ENCODE peak calls at places on chromosomes 7 and 10, in nine cellular contexts. One of them, this sample, is unnamed.

GRCh38 chr10:63241898-63242297 is 108.8 kb downstream of the NRBF2 start:
- DNase-seq in T-helper 1 cell: no peak
- DNase-seq in uterus: no peak
- DNase-seq in Peyer's patch: no peak
- DNase-seq in brain microvascular endothelial cell: no peak
- DNase-seq in nucleus accumbens: no peak
- DNase-seq in BE2C: no peak
- DNase-seq in activated T-cell treated with anti-CD3 and anti-CD28 coated beads for 1 hour: no peak
- DNase-seq in activated naive CD4-positive, alpha-beta T cell: no peak
- DNase-seq in this sample: no peak

GRCh38 chr7:112154690-112155089 is 51.5 kb downstream of the DOCK4 start:
- DNase-seq in T-helper 1 cell: no peak
- DNase-seq in uterus: no peak
- DNase-seq in Peyer's patch: no peak
- DNase-seq in brain microvascular endothelial cell: no peak
- DNase-seq in nucleus accumbens: no peak
- DNase-seq in BE2C: no peak
- DNase-seq in activated T-cell treated with anti-CD3 and anti-CD28 coated beads for 1 hour: no peak
- DNase-seq in activated naive CD4-positive, alpha-beta T cell: no peak
- DNase-seq in this sample: no peak

GRCh38 chr10:59991661-59992060 is 85.3 kb upstream of the CCDC6 start:
- DNase-seq in T-helper 1 cell: no peak
- DNase-seq in uterus: peak; percentile 58
- DNase-seq in Peyer's patch: no peak
- DNase-seq in brain microvascular endothelial cell: peak; percentile 38
- DNase-seq in nucleus accumbens: no peak
- DNase-seq in BE2C: peak; percentile 41
- DNase-seq in activated T-cell treated with anti-CD3 and anti-CD28 coated beads for 1 hour: no peak
- DNase-seq in activated naive CD4-positive, alpha-beta T cell: no peak
- DNase-seq in this sample: peak; percentile 13

GRCh38 chr10:76150139-76150885 is 718.9 kb downstream of the LRMDA start:
- DNase-seq in T-helper 1 cell: no peak
- DNase-seq in uterus: peak; percentile 55
- DNase-seq in Peyer's patch: no peak
- DNase-seq in brain microvascular endothelial cell: no peak
- DNase-seq in nucleus accumbens: no peak
- DNase-seq in BE2C: no peak
- DNase-seq in activated T-cell treated with anti-CD3 and anti-CD28 coated beads for 1 hour: no peak
- DNase-seq in activated naive CD4-positive, alpha-beta T cell: no peak
- DNase-seq in this sample: no peak

GRCh38 chr7:117731455-117731854 is 141.8 kb downstream of the CTTNBP2 start:
- DNase-seq in T-helper 1 cell: no peak
- DNase-seq in uterus: no peak
- DNase-seq in Peyer's patch: no peak
- DNase-seq in brain microvascular endothelial cell: peak; percentile 11
- DNase-seq in nucleus accumbens: no peak
- DNase-seq in BE2C: no peak
- DNase-seq in activated T-cell treated with anti-CD3 and anti-CD28 coated beads for 1 hour: no peak
- DNase-seq in activated naive CD4-positive, alpha-beta T cell: no peak
- DNase-seq in this sample: no peak

GRCh38 chr10:1166828-1167275 is 110.7 kb downstream of the WDR37 start:
- DNase-seq in T-helper 1 cell: no peak
- DNase-seq in uterus: no peak
- DNase-seq in Peyer's patch: no peak
- DNase-seq in brain microvascular endothelial cell: no peak
- DNase-seq in nucleus accumbens: no peak
- DNase-seq in BE2C: no peak
- DNase-seq in activated T-cell treated with anti-CD3 and anti-CD28 coated beads for 1 hour: no peak
- DNase-seq in activated naive CD4-positive, alpha-beta T cell: no peak
- DNase-seq in this sample: no peak

GRCh38 chr10:6383099-6383812 is 180.5 kb downstream of the PFKFB3 start:
- DNase-seq in T-helper 1 cell: no peak
- DNase-seq in uterus: peak; percentile 52
- DNase-seq in Peyer's patch: no peak
- DNase-seq in brain microvascular endothelial cell: peak; percentile 25
- DNase-seq in nucleus accumbens: no peak
- DNase-seq in BE2C: no peak
- DNase-seq in activated T-cell treated with anti-CD3 and anti-CD28 coated beads for 1 hour: no peak
- DNase-seq in activated naive CD4-positive, alpha-beta T cell: no peak
- DNase-seq in this sample: peak; percentile 68

GRCh38 chr10:75652136-75652535 is 220.7 kb downstream of the LRMDA start:
- DNase-seq in T-helper 1 cell: no peak
- DNase-seq in uterus: no peak
- DNase-seq in Peyer's patch: no peak
- DNase-seq in brain microvascular endothelial cell: no peak
- DNase-seq in nucleus accumbens: no peak
- DNase-seq in BE2C: no peak
- DNase-seq in activated T-cell treated with anti-CD3 and anti-CD28 coated beads for 1 hour: no peak
- DNase-seq in activated naive CD4-positive, alpha-beta T cell: no peak
- DNase-seq in this sample: no peak

GRCh38 chr10:30313579-30314376 is 35.3 kb downstream of the MTPAP start:
- DNase-seq in T-helper 1 cell: no peak
- DNase-seq in uterus: no peak
- DNase-seq in Peyer's patch: no peak
- DNase-seq in brain microvascular endothelial cell: no peak
- DNase-seq in nucleus accumbens: no peak
- DNase-seq in BE2C: no peak
- DNase-seq in activated T-cell treated with anti-CD3 and anti-CD28 coated beads for 1 hour: no peak
- DNase-seq in activated naive CD4-positive, alpha-beta T cell: no peak
- DNase-seq in this sample: no peak

GRCh38 chr10:70619271-70620019 is 16.9 kb upstream of the PRF1 start:
- DNase-seq in T-helper 1 cell: no peak
- DNase-seq in uterus: no peak
- DNase-seq in Peyer's patch: no peak
- DNase-seq in brain microvascular endothelial cell: peak; percentile 34
- DNase-seq in nucleus accumbens: no peak
- DNase-seq in BE2C: no peak
- DNase-seq in activated T-cell treated with anti-CD3 and anti-CD28 coated beads for 1 hour: no peak
- DNase-seq in activated naive CD4-positive, alpha-beta T cell: no peak
- DNase-seq in this sample: no peak

GRCh38 chr7:134886353-134887057 is 99.8 kb upstream of the AGBL3 start:
- DNase-seq in T-helper 1 cell: no peak
- DNase-seq in uterus: peak; percentile 82
- DNase-seq in Peyer's patch: no peak
- DNase-seq in brain microvascular endothelial cell: peak; percentile 77
- DNase-seq in nucleus accumbens: no peak
- DNase-seq in BE2C: no peak
- DNase-seq in activated T-cell treated with anti-CD3 and anti-CD28 coated beads for 1 hour: no peak
- DNase-seq in activated naive CD4-positive, alpha-beta T cell: no peak
- DNase-seq in this sample: no peak

GRCh38 chr10:96664563-96664962 is 55.8 kb downstream of the PIK3AP1 start:
- DNase-seq in T-helper 1 cell: no peak
- DNase-seq in uterus: no peak
- DNase-seq in Peyer's patch: no peak
- DNase-seq in brain microvascular endothelial cell: no peak
- DNase-seq in nucleus accumbens: no peak
- DNase-seq in BE2C: no peak
- DNase-seq in activated T-cell treated with anti-CD3 and anti-CD28 coated beads for 1 hour: no peak
- DNase-seq in activated naive CD4-positive, alpha-beta T cell: no peak
- DNase-seq in this sample: no peak

GRCh38 chr7:102289051-102289450 is 2.4 kb downstream of the SH2B2 start:
- DNase-seq in T-helper 1 cell: no peak
- DNase-seq in uterus: no peak
- DNase-seq in Peyer's patch: peak; percentile 72
- DNase-seq in brain microvascular endothelial cell: no peak
- DNase-seq in nucleus accumbens: no peak
- DNase-seq in BE2C: no peak
- DNase-seq in activated T-cell treated with anti-CD3 and anti-CD28 coated beads for 1 hour: no peak
- DNase-seq in activated naive CD4-positive, alpha-beta T cell: no peak
- DNase-seq in this sample: no peak

GRCh38 chr10:122504551-122504950 is 43.2 kb downstream of the HTRA1 start:
- DNase-seq in T-helper 1 cell: no peak
- DNase-seq in uterus: peak; percentile 92
- DNase-seq in Peyer's patch: peak; percentile 20
- DNase-seq in brain microvascular endothelial cell: peak; percentile 92
- DNase-seq in nucleus accumbens: peak; percentile 92
- DNase-seq in BE2C: peak; percentile 30
- DNase-seq in activated T-cell treated with anti-CD3 and anti-CD28 coated beads for 1 hour: no peak
- DNase-seq in activated naive CD4-positive, alpha-beta T cell: no peak
- DNase-seq in this sample: peak; percentile 70

GRCh38 chr7:153422291-153423189 is 629.7 kb upstream of the DPP6 start:
- DNase-seq in T-helper 1 cell: no peak
- DNase-seq in uterus: no peak
- DNase-seq in Peyer's patch: no peak
- DNase-seq in brain microvascular endothelial cell: no peak
- DNase-seq in nucleus accumbens: no peak
- DNase-seq in BE2C: no peak
- DNase-seq in activated T-cell treated with anti-CD3 and anti-CD28 coated beads for 1 hour: no peak
- DNase-seq in activated naive CD4-positive, alpha-beta T cell: no peak
- DNase-seq in this sample: no peak

GRCh38 chr10:97102441-97102840 is 83.3 kb downstream of the SLIT1 start:
- DNase-seq in T-helper 1 cell: no peak
- DNase-seq in uterus: no peak
- DNase-seq in Peyer's patch: no peak
- DNase-seq in brain microvascular endothelial cell: no peak
- DNase-seq in nucleus accumbens: no peak
- DNase-seq in BE2C: no peak
- DNase-seq in activated T-cell treated with anti-CD3 and anti-CD28 coated beads for 1 hour: no peak
- DNase-seq in activated naive CD4-positive, alpha-beta T cell: no peak
- DNase-seq in this sample: no peak

GRCh38 chr7:155762639-155763038 is 49.6 kb downstream of the SHH start:
- DNase-seq in T-helper 1 cell: no peak
- DNase-seq in uterus: peak; percentile 49
- DNase-seq in Peyer's patch: no peak
- DNase-seq in brain microvascular endothelial cell: no peak
- DNase-seq in nucleus accumbens: no peak
- DNase-seq in BE2C: no peak
- DNase-seq in activated T-cell treated with anti-CD3 and anti-CD28 coated beads for 1 hour: no peak
- DNase-seq in activated naive CD4-positive, alpha-beta T cell: no peak
- DNase-seq in this sample: no peak

GRCh38 chr10:130761032-130761575 is 550.4 kb downstream of the TCERG1L start:
- DNase-seq in T-helper 1 cell: no peak
- DNase-seq in uterus: no peak
- DNase-seq in Peyer's patch: no peak
- DNase-seq in brain microvascular endothelial cell: no peak
- DNase-seq in nucleus accumbens: no peak
- DNase-seq in BE2C: no peak
- DNase-seq in activated T-cell treated with anti-CD3 and anti-CD28 coated beads for 1 hour: no peak
- DNase-seq in activated naive CD4-positive, alpha-beta T cell: no peak
- DNase-seq in this sample: no peak

GRCh38 chr10:30027057-30028005 is 32.1 kb downstream of the JCAD start:
- DNase-seq in T-helper 1 cell: peak; percentile 77
- DNase-seq in uterus: peak; percentile 63
- DNase-seq in Peyer's patch: peak; percentile 73
- DNase-seq in brain microvascular endothelial cell: peak; percentile 7
- DNase-seq in nucleus accumbens: no peak
- DNase-seq in BE2C: no peak
- DNase-seq in activated T-cell treated with anti-CD3 and anti-CD28 coated beads for 1 hour: peak; percentile 63
- DNase-seq in activated naive CD4-positive, alpha-beta T cell: peak; percentile 53
- DNase-seq in this sample: peak; percentile 48

GRCh38 chr7:36563706-36564325 is 160.5 kb downstream of the AOAH start:
- DNase-seq in T-helper 1 cell: no peak
- DNase-seq in uterus: no peak
- DNase-seq in Peyer's patch: no peak
- DNase-seq in brain microvascular endothelial cell: no peak
- DNase-seq in nucleus accumbens: no peak
- DNase-seq in BE2C: no peak
- DNase-seq in activated T-cell treated with anti-CD3 and anti-CD28 coated beads for 1 hour: no peak
- DNase-seq in activated naive CD4-positive, alpha-beta T cell: no peak
- DNase-seq in this sample: no peak

GRCh38 chr7:87028636-87029035 is 30.8 kb downstream of the ELAPOR2 start:
- DNase-seq in T-helper 1 cell: no peak
- DNase-seq in uterus: no peak
- DNase-seq in Peyer's patch: no peak
- DNase-seq in brain microvascular endothelial cell: no peak
- DNase-seq in nucleus accumbens: no peak
- DNase-seq in BE2C: no peak
- DNase-seq in activated T-cell treated with anti-CD3 and anti-CD28 coated beads for 1 hour: no peak
- DNase-seq in activated naive CD4-positive, alpha-beta T cell: no peak
- DNase-seq in this sample: no peak

GRCh38 chr7:122896509-122896908 is 10.2 kb upstream of the CADPS2 start:
- DNase-seq in T-helper 1 cell: no peak
- DNase-seq in uterus: no peak
- DNase-seq in Peyer's patch: no peak
- DNase-seq in brain microvascular endothelial cell: no peak
- DNase-seq in nucleus accumbens: no peak
- DNase-seq in BE2C: no peak
- DNase-seq in activated T-cell treated with anti-CD3 and anti-CD28 coated beads for 1 hour: no peak
- DNase-seq in activated naive CD4-positive, alpha-beta T cell: no peak
- DNase-seq in this sample: no peak

GRCh38 chr10:86306628-86307278 is 59.8 kb downstream of the GRID1 start:
- DNase-seq in T-helper 1 cell: no peak
- DNase-seq in uterus: no peak
- DNase-seq in Peyer's patch: no peak
- DNase-seq in brain microvascular endothelial cell: peak; percentile 31
- DNase-seq in nucleus accumbens: no peak
- DNase-seq in BE2C: no peak
- DNase-seq in activated T-cell treated with anti-CD3 and anti-CD28 coated beads for 1 hour: no peak
- DNase-seq in activated naive CD4-positive, alpha-beta T cell: no peak
- DNase-seq in this sample: no peak

GRCh38 chr10:35335133-35335532 is 1.2 kb upstream of the CCNY start:
- DNase-seq in T-helper 1 cell: no peak
- DNase-seq in uterus: no peak
- DNase-seq in Peyer's patch: no peak
- DNase-seq in brain microvascular endothelial cell: no peak
- DNase-seq in nucleus accumbens: no peak
- DNase-seq in BE2C: no peak
- DNase-seq in activated T-cell treated with anti-CD3 and anti-CD28 coated beads for 1 hour: no peak
- DNase-seq in activated naive CD4-positive, alpha-beta T cell: no peak
- DNase-seq in this sample: no peak

GRCh38 chr7:1257221-1257620 is 24.5 kb downstream of the UNCX start:
- DNase-seq in T-helper 1 cell: no peak
- DNase-seq in uterus: no peak
- DNase-seq in Peyer's patch: no peak
- DNase-seq in brain microvascular endothelial cell: no peak
- DNase-seq in nucleus accumbens: no peak
- DNase-seq in BE2C: no peak
- DNase-seq in activated T-cell treated with anti-CD3 and anti-CD28 coated beads for 1 hour: no peak
- DNase-seq in activated naive CD4-positive, alpha-beta T cell: no peak
- DNase-seq in this sample: no peak

GRCh38 chr10:44280615-44281014 is 104.3 kb downstream of the CXCL12 start:
- DNase-seq in T-helper 1 cell: no peak
- DNase-seq in uterus: peak; percentile 46
- DNase-seq in Peyer's patch: no peak
- DNase-seq in brain microvascular endothelial cell: no peak
- DNase-seq in nucleus accumbens: no peak
- DNase-seq in BE2C: no peak
- DNase-seq in activated T-cell treated with anti-CD3 and anti-CD28 coated beads for 1 hour: no peak
- DNase-seq in activated naive CD4-positive, alpha-beta T cell: no peak
- DNase-seq in this sample: no peak

GRCh38 chr7:128697301-128697905 is 25.3 kb downstream of the GARIN1A start:
- DNase-seq in T-helper 1 cell: peak; percentile 13
- DNase-seq in uterus: no peak
- DNase-seq in Peyer's patch: peak; percentile 35
- DNase-seq in brain microvascular endothelial cell: peak; percentile 38
- DNase-seq in nucleus accumbens: no peak
- DNase-seq in BE2C: peak; percentile 75
- DNase-seq in activated T-cell treated with anti-CD3 and anti-CD28 coated beads for 1 hour: peak; percentile 6
- DNase-seq in activated naive CD4-positive, alpha-beta T cell: no peak
- DNase-seq in this sample: peak; percentile 32

GRCh38 chr7:114574384-114574783 is 159.8 kb downstream of the FOXP2 start:
- DNase-seq in T-helper 1 cell: no peak
- DNase-seq in uterus: no peak
- DNase-seq in Peyer's patch: no peak
- DNase-seq in brain microvascular endothelial cell: no peak
- DNase-seq in nucleus accumbens: no peak
- DNase-seq in BE2C: no peak
- DNase-seq in activated T-cell treated with anti-CD3 and anti-CD28 coated beads for 1 hour: no peak
- DNase-seq in activated naive CD4-positive, alpha-beta T cell: no peak
- DNase-seq in this sample: no peak

GRCh38 chr10:46530249-46531186 is 25.9 kb downstream of the GPRIN2 start:
- DNase-seq in T-helper 1 cell: no peak
- DNase-seq in uterus: no peak
- DNase-seq in Peyer's patch: no peak
- DNase-seq in brain microvascular endothelial cell: peak; percentile 98
- DNase-seq in nucleus accumbens: no peak
- DNase-seq in BE2C: no peak
- DNase-seq in activated T-cell treated with anti-CD3 and anti-CD28 coated beads for 1 hour: no peak
- DNase-seq in activated naive CD4-positive, alpha-beta T cell: no peak
- DNase-seq in this sample: no peak

GRCh38 chr10:60907972-60908371 is 36.0 kb downstream of the RHOBTB1 start:
- DNase-seq in T-helper 1 cell: no peak
- DNase-seq in uterus: peak; percentile 45
- DNase-seq in Peyer's patch: no peak
- DNase-seq in brain microvascular endothelial cell: no peak
- DNase-seq in nucleus accumbens: no peak
- DNase-seq in BE2C: no peak
- DNase-seq in activated T-cell treated with anti-CD3 and anti-CD28 coated beads for 1 hour: no peak
- DNase-seq in activated naive CD4-positive, alpha-beta T cell: no peak
- DNase-seq in this sample: no peak

GRCh38 chr7:92925876-92926696 is 89.7 kb upstream of the CDK6 start:
- DNase-seq in T-helper 1 cell: no peak
- DNase-seq in uterus: no peak
- DNase-seq in Peyer's patch: no peak
- DNase-seq in brain microvascular endothelial cell: peak; percentile 52
- DNase-seq in nucleus accumbens: no peak
- DNase-seq in BE2C: no peak
- DNase-seq in activated T-cell treated with anti-CD3 and anti-CD28 coated beads for 1 hour: no peak
- DNase-seq in activated naive CD4-positive, alpha-beta T cell: no peak
- DNase-seq in this sample: no peak